ENCODE peak calls at places on chromosomes 4 and X, in ten cellular contexts. T is left ventricle myocardium inferior, Y is neural progenitor cell, A is A549, K is cardiac muscle cell, L is fibroblast of the aortic adventitia, C is heart right ventricle, P is lower leg skin, R is tibial artery, J is PC-3. M is an unnamed sample.

GRCh38 chrX:113920661-113921060 is 663.2 kb upstream of the HTR2C start:
- DNase-seq in T (no peak), Y (no peak), A (no peak), K (peak; percentile 32), L (no peak), C (no peak), P (no peak), R (no peak), J (no peak), M (no peak)

GRCh38 chr4:125316391-125316780 is 1.6 kb downstream of the FAT4 start:
- DNase-seq in T (peak; percentile 32), Y (peak; percentile 44), A (peak; percentile 24), K (peak; percentile 41), L (no peak), C (peak; percentile 33), P (peak; percentile 88), R (peak; percentile 75), J (peak; percentile 7), M (no peak)

GRCh38 chrX:153777261-153778090 is 3.4 kb upstream of the SRPK3 start:
- DNase-seq in T (peak; percentile 6), Y (no peak), A (no peak), K (no peak), L (no peak), C (no peak), P (no peak), R (no peak), J (no peak), M (no peak)

GRCh38 chrX:1555370-1555769 is 18.4 kb upstream of the P2RY8 start:
- DNase-seq in T (no peak), Y (no peak), A (no peak), K (no peak), L (no peak), C (no peak), P (peak; percentile 12), R (no peak), J (no peak), M (no peak)

GRCh38 chr4:83307920-83308319 is 23.3 kb upstream of the COQ2 start:
- DNase-seq in T (no peak), Y (no peak), A (no peak), K (no peak), L (no peak), C (no peak), P (no peak), R (no peak), J (no peak), M (no peak)

GRCh38 chr4:140187316-140187695 is 33.3 kb upstream of the MAML3 start:
- DNase-seq in T (no peak), Y (no peak), A (no peak), K (no peak), L (no peak), C (no peak), P (no peak), R (no peak), J (peak; percentile 34), M (no peak)

GRCh38 chr4:102867278-102868152 is 1.3 kb upstream of the CISD2 start:
- DNase-seq in T (no peak), Y (no peak), A (peak; percentile 19), K (no peak), L (no peak), C (no peak), P (no peak), R (no peak), J (no peak), M (no peak)

GRCh38 chr4:99875073-99875472 is 19.2 kb downstream of the LAMTOR3 start:
- DNase-seq in T (no peak), Y (no peak), A (no peak), K (no peak), L (no peak), C (no peak), P (no peak), R (no peak), J (peak; percentile 30), M (no peak)

GRCh38 chrX:45421806-45422205 is 221.1 kb upstream of the DIPK2B start:
- DNase-seq in T (no peak), Y (no peak), A (no peak), K (no peak), L (no peak), C (no peak), P (no peak), R (no peak), J (no peak), M (no peak)

GRCh38 chr4:157204634-157205244 is 15.8 kb upstream of the GRIA2 start:
- DNase-seq in T (no peak), Y (peak; percentile 51), A (peak; percentile 76), K (peak; percentile 24), L (peak; percentile 8), C (no peak), P (peak; percentile 60), R (no peak), J (peak; percentile 44), M (no peak)

GRCh38 chr4:139825523-139826014 is 159.9 kb downstream of the MGST2 start:
- DNase-seq in T (no peak), Y (peak; percentile 33), A (no peak), K (no peak), L (no peak), C (no peak), P (no peak), R (no peak), J (no peak), M (no peak)

GRCh38 chr4:39621582-39621981 is 17.1 kb downstream of the SMIM14 start:
- DNase-seq in T (no peak), Y (no peak), A (peak; percentile 90), K (peak; percentile 74), L (peak; percentile 68), C (peak; percentile 20), P (no peak), R (peak; percentile 84), J (peak; percentile 75), M (no peak)

GRCh38 chr4:89894654-89895652 is at the start of gene MMRN1:
- DNase-seq in T (no peak), Y (no peak), A (no peak), K (peak; percentile 10), L (no peak), C (no peak), P (no peak), R (no peak), J (no peak), M (no peak)

GRCh38 chrX:29671426-29671825 is 543.9 kb upstream of the MAGEB2 start:
- DNase-seq in T (no peak), Y (no peak), A (no peak), K (peak; percentile 58), L (peak; percentile 66), C (no peak), P (no peak), R (no peak), J (no peak), M (no peak)

GRCh38 chrX:53594354-53594753 is 92.2 kb downstream of the HUWE1 start:
- DNase-seq in T (no peak), Y (no peak), A (no peak), K (peak; percentile 34), L (no peak), C (no peak), P (no peak), R (no peak), J (no peak), M (no peak)

GRCh38 chrX:45632506-45632905 is 431.8 kb upstream of the DIPK2B start:
- DNase-seq in T (no peak), Y (no peak), A (no peak), K (no peak), L (no peak), C (no peak), P (no peak), R (no peak), J (no peak), M (no peak)

GRCh38 chrX:123626962-123627361 is 105.9 kb downstream of the THOC2 start:
- DNase-seq in T (no peak), Y (no peak), A (no peak), K (peak; percentile 5), L (peak; percentile 50), C (no peak), P (no peak), R (no peak), J (peak; percentile 55), M (no peak)

GRCh38 chrX:18377802-18378201 is 23.3 kb upstream of the SCML2 start:
- DNase-seq in T (no peak), Y (peak; percentile 53), A (peak; percentile 53), K (peak; percentile 35), L (peak; percentile 27), C (no peak), P (no peak), R (no peak), J (peak; percentile 54), M (no peak)

GRCh38 chr4:53476232-53477037 is 99.0 kb downstream of the FIP1L1 start:
- DNase-seq in T (no peak), Y (no peak), A (peak; percentile 2), K (peak; percentile 88), L (peak; percentile 99), C (no peak), P (no peak), R (peak; percentile 78), J (peak; percentile 46), M (peak; percentile 99)

DNA sequence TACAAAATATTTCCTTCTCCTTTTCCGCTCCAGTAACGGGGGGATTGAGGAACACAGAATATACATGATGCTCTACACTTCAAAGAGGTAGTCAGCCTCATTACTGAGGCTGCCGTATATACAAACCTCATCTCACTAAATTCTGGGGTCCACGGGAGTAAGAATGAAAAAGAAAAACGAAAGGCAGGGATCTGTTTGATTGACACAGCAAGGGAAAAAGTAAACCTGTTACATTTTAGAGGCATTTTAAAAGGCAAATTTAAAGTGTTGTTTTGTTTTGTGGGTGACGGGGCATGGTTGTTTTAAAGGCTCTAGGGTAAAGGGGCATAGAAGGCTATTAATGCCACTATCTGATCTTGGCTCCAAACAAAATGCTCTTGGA is 2.9 kb upstream of the PCDH10 start:
- DNase-seq in T (no peak), Y (no peak), A (no peak), K (no peak), L (no peak), C (no peak), P (no peak), R (no peak), J (no peak), M (no peak)
- H3K4me3 ChIP-seq in T (peak overlapping the region; percentile 62), Y (peak overlapping the region; percentile 57), A (peak overlapping the region; percentile 52), K (peak overlapping the region; percentile 50), L (peak overlapping the region; percentile 56), C (peak overlapping the region; percentile 47), P (no peak overlapping the region), R (peak overlapping the region; percentile 63), J (peak overlapping the region; percentile 72), M (no peak overlapping the region)

GRCh38 chr4:1992468-1993168 is 16.2 kb downstream of the NELFA start:
- DNase-seq in T (no peak), Y (peak; percentile 66), A (no peak), K (peak; percentile 65), L (peak; percentile 55), C (no peak), P (peak; percentile 79), R (no peak), J (no peak), M (no peak)
- TF ChIP-seq CTCF in T (no peak), Y (peak; percentile 55), A (no peak), K (peak; percentile 33), L (peak; percentile 47), C (no peak), P (no peak), R (no peak), J (no peak), M (no peak)

GRCh38 chrX:13938766-13939530 is 90.7 kb downstream of the GEMIN8 start:
- DNase-seq in T (no peak), Y (peak; percentile 57), A (no peak), K (no peak), L (no peak), C (no peak), P (no peak), R (no peak), J (no peak), M (no peak)
- H3K4me3 ChIP-seq in T (peak overlapping the region; percentile 69), Y (peak overlapping the region; percentile 78), A (peak overlapping the region; percentile 57), K (peak overlapping the region; percentile 77), L (peak overlapping the region; percentile 55), C (peak overlapping the region; percentile 58), P (peak overlapping the region; percentile 25), R (peak overlapping the region; percentile 50), J (peak overlapping the region; percentile 74), M (no peak overlapping the region)

GRCh38 chr4:4860803-4861591 is 1.5 kb downstream of the MSX1 start:
- DNase-seq in T (peak; percentile 31), Y (peak; percentile 76), A (no peak), K (peak; percentile 29), L (peak; percentile 46), C (peak; percentile 67), P (peak; percentile 91), R (no peak), J (no peak), M (no peak)
- TF ChIP-seq CTCF in T (no peak), Y (no peak), A (no peak), K (no peak), L (peak; percentile 36), C (no peak), P (no peak), R (no peak), J (no peak), M (peak; percentile 13)